ENCODE peak calls at places on chromosomes 2 and 18, in seven cellular contexts. E is fibroblast of lung; Q is activated T-helper 1 cell treated with Interleukin-2 at 50 U/mL for 16 hours; K is AG09319; V is A549; C is activated CD4-positive, alpha-beta T cell treated with anti-CD3 and anti-CD28 coated beads, Interleukin-2, amount 50 U/mL, for 48 hours; W is T-helper 22 cell. J is an unnamed sample.

GRCh38 chr2:41496908-41497307 is 550.9 kb upstream of the PKDCC start:
- DNase-seq in E (no peak), Q (no peak), K (no peak), V (no peak), C (no peak), W (no peak), J (no peak)

GRCh38 chr2:188506843-188507242 is 215.2 kb downstream of the GULP1 start:
- DNase-seq in E (no peak), Q (no peak), K (no peak), V (no peak), C (no peak), W (no peak), J (no peak)

GRCh38 chr18:46916551-46917107 is 678 bp downstream of the PIAS2 start:
- DNase-seq in E (peak), Q (peak), K (no peak), V (no peak), C (peak), W (no peak), J (no peak)

GRCh38 chr2:226652983-226653765 is 146.4 kb downstream of the IRS1 start:
- DNase-seq in E (no peak), Q (no peak), K (no peak), V (no peak), C (no peak), W (no peak), J (no peak)

GRCh38 chr2:119407430-119408220 is 24.0 kb upstream of the TMEM37 start:
- DNase-seq in E (peak), Q (no peak), K (no peak), V (peak), C (peak), W (no peak), J (peak)

GRCh38 chr18:79782566-79783308 is 15.0 kb upstream of the KCNG2 start:
- DNase-seq in E (no peak), Q (no peak), K (no peak), V (no peak), C (no peak), W (no peak), J (no peak)

GRCh38 chr2:184596819-184597411 is 1.4 kb upstream of the ZNF804A start:
- DNase-seq in E (peak), Q (no peak), K (no peak), V (no peak), C (no peak), W (no peak), J (no peak)

GRCh38 chr2:189658281-189658680 is 3.0 kb upstream of the ASNSD1 start:
- DNase-seq in E (no peak), Q (no peak), K (no peak), V (no peak), C (no peak), W (no peak), J (no peak)

GRCh38 chr18:32998285-32998684 is 225.5 kb upstream of the KLHL14 start:
- DNase-seq in E (no peak), Q (no peak), K (no peak), V (no peak), C (no peak), W (no peak), J (no peak)

GRCh38 chr2:213429516-213429915 is 145.3 kb downstream of the SPAG16 start:
- DNase-seq in E (no peak), Q (no peak), K (no peak), V (no peak), C (no peak), W (no peak), J (no peak)

GRCh38 chr2:230525682-230526081 is 109.7 kb downstream of the SP100 start:
- DNase-seq in E (no peak), Q (no peak), K (no peak), V (no peak), C (no peak), W (no peak), J (no peak)

GRCh38 chr2:160387558-160388262 is 105.9 kb downstream of the RBMS1 start:
- DNase-seq in E (peak), Q (no peak), K (peak), V (no peak), C (no peak), W (no peak), J (no peak)

GRCh38 chr18:63648241-63648640 is 4.2 kb upstream of the SERPINB4 start:
- DNase-seq in E (no peak), Q (no peak), K (no peak), V (no peak), C (no peak), W (no peak), J (no peak)

GRCh38 chr2:106694960-106695470 is 191.0 kb downstream of the ST6GAL2 start:
- DNase-seq in E (no peak), Q (no peak), K (no peak), V (no peak), C (no peak), W (no peak), J (no peak)

GRCh38 chr2:78999410-78999809 is 26.1 kb upstream of the REG3G start:
- DNase-seq in E (peak), Q (no peak), K (no peak), V (no peak), C (no peak), W (no peak), J (no peak)

GRCh38 chr2:48844418-48845155 is 89.1 kb upstream of the LHCGR start:
- DNase-seq in E (peak), Q (no peak), K (no peak), V (no peak), C (no peak), W (no peak), J (no peak)

GRCh38 chr2:85064927-85065630 is 68.1 kb upstream of the TCF7L1 start:
- DNase-seq in E (no peak), Q (no peak), K (no peak), V (no peak), C (no peak), W (no peak), J (no peak)

GRCh38 chr2:1162768-1163584 is 212.3 kb downstream of the SNTG2 start:
- DNase-seq in E (no peak), Q (no peak), K (no peak), V (no peak), C (peak), W (no peak), J (peak)

GRCh38 chr2:71878626-71879508 is 268.8 kb downstream of the CYP26B1 start:
- DNase-seq in E (no peak), Q (no peak), K (no peak), V (no peak), C (no peak), W (no peak), J (no peak)

GRCh38 chr2:11624893-11625292 is 45.1 kb downstream of the NTSR2 start:
- DNase-seq in E (no peak), Q (no peak), K (no peak), V (no peak), C (no peak), W (no peak), J (no peak)

GRCh38 chr18:41767960-41768359 is 187.1 kb upstream of the PIK3C3 start:
- DNase-seq in E (peak), Q (no peak), K (no peak), V (no peak), C (peak), W (no peak), J (no peak)

GRCh38 chr18:32877371-32877770 is 104.5 kb upstream of the KLHL14 start:
- DNase-seq in E (no peak), Q (no peak), K (no peak), V (no peak), C (no peak), W (no peak), J (no peak)

GRCh38 chr18:43772907-43773306 is 495.6 kb upstream of the SYT4 start:
- DNase-seq in E (no peak), Q (no peak), K (no peak), V (no peak), C (no peak), W (no peak), J (no peak)

GRCh38 chr18:45688834-45689233 is 35.1 kb upstream of the SLC14A1 start:
- DNase-seq in E (no peak), Q (peak), K (no peak), V (no peak), C (peak), W (peak), J (no peak)

GRCh38 chr2:121819846-121820245 is 64.4 kb downstream of the TSN start:
- DNase-seq in E (no peak), Q (no peak), K (no peak), V (no peak), C (no peak), W (no peak), J (no peak)